ENCODE peak calls at places on chromosomes 11 and 22, in ten cellular contexts. U, V, D, Z, B, Q, O, A, M and G are unnamed samples.

GRCh38 chr11:128506999-128507591 is 80.3 kb downstream of the ETS1 start:
- DNase-seq in U (no peak), V (peak), D (peak), Z (no peak), B (no peak), Q (peak), O (peak), A (peak), M (peak), G (peak)

GRCh38 chr22:31748490-31748889 is 1.4 kb downstream of the PRR14L start:
- DNase-seq in U (no peak), V (no peak), D (no peak), Z (no peak), B (no peak), Q (no peak), O (no peak), A (no peak), M (no peak), G (no peak)

GRCh38 chr22:41315586-41315985 is 14.3 kb downstream of the ZC3H7B start:
- DNase-seq in U (no peak), V (no peak), D (no peak), Z (no peak), B (no peak), Q (no peak), O (no peak), A (no peak), M (no peak), G (no peak)

GRCh38 chr22:43098356-43098755 is 9.2 kb upstream of the TTLL1 start:
- DNase-seq in U (no peak), V (no peak), D (no peak), Z (no peak), B (no peak), Q (no peak), O (no peak), A (no peak), M (no peak), G (no peak)

GRCh38 chr11:64742940-64743590 is 877 bp downstream of the RASGRP2 start:
- DNase-seq in U (peak), V (peak), D (no peak), Z (peak), B (peak), Q (peak), O (no peak), A (peak), M (peak), G (peak)

GRCh38 chr11:32056445-32056844 is 34.4 kb upstream of the RCN1 start:
- DNase-seq in U (no peak), V (no peak), D (no peak), Z (no peak), B (no peak), Q (peak), O (no peak), A (no peak), M (no peak), G (no peak)

GRCh38 chr11:2257023-2257700 is 13.2 kb downstream of the ASCL2 start:
- DNase-seq in U (no peak), V (peak), D (no peak), Z (no peak), B (no peak), Q (no peak), O (no peak), A (peak), M (no peak), G (peak)

GRCh38 chr11:12625438-12626071 is 48.7 kb upstream of the TEAD1 start:
- DNase-seq in U (no peak), V (no peak), D (no peak), Z (no peak), B (no peak), Q (peak), O (no peak), A (no peak), M (no peak), G (no peak)

GRCh38 chr11:88689548-88690240 is 352.2 kb upstream of the CTSC start:
- DNase-seq in U (no peak), V (peak), D (no peak), Z (no peak), B (no peak), Q (no peak), O (no peak), A (no peak), M (peak), G (no peak)

GRCh38 chr11:117815262-117815803 is 9.2 kb downstream of the FXYD2 start:
- DNase-seq in U (no peak), V (peak), D (no peak), Z (peak), B (peak), Q (no peak), O (no peak), A (no peak), M (no peak), G (no peak)

GRCh38 chr22:38051900-38052862 is 5.0 kb upstream of the PICK1 start:
- DNase-seq in U (peak), V (peak), D (peak), Z (peak), B (peak), Q (peak), O (no peak), A (peak), M (peak), G (peak)

GRCh38 chr11:61700221-61700620 is 20.0 kb downstream of the DAGLA start:
- DNase-seq in U (no peak), V (peak), D (no peak), Z (no peak), B (no peak), Q (peak), O (no peak), A (no peak), M (no peak), G (peak)

GRCh38 chr11:101915811-101916291 is 471 bp downstream of the ANGPTL5 start:
- DNase-seq in U (no peak), V (no peak), D (no peak), Z (no peak), B (no peak), Q (peak), O (no peak), A (no peak), M (no peak), G (no peak)

GRCh38 chr11:15035283-15035682 is 38.1 kb upstream of the CALCB start:
- DNase-seq in U (peak), V (peak), D (no peak), Z (no peak), B (no peak), Q (no peak), O (no peak), A (no peak), M (no peak), G (no peak)

GRCh38 chr22:47162865-47163264 is 400.4 kb downstream of the TBC1D22A start:
- DNase-seq in U (no peak), V (peak), D (no peak), Z (no peak), B (no peak), Q (no peak), O (no peak), A (no peak), M (peak), G (no peak)

GRCh38 chr22:29704528-29705285 is 15.1 kb upstream of the CABP7 start:
- DNase-seq in U (no peak), V (no peak), D (peak), Z (no peak), B (no peak), Q (peak), O (no peak), A (no peak), M (no peak), G (no peak)

GRCh38 chr11:73851046-73851764 is 25.4 kb downstream of the COA4 start:
- DNase-seq in U (no peak), V (no peak), D (no peak), Z (no peak), B (no peak), Q (no peak), O (no peak), A (no peak), M (no peak), G (no peak)

GRCh38 chr22:33837806-33838205 is 82.5 kb downstream of the LARGE1 start:
- DNase-seq in U (no peak), V (no peak), D (no peak), Z (no peak), B (no peak), Q (no peak), O (no peak), A (no peak), M (no peak), G (no peak)

GRCh38 chr22:37260939-37261338 is 16.9 kb upstream of the RAC2 start:
- DNase-seq in U (peak), V (peak), D (no peak), Z (peak), B (no peak), Q (peak), O (no peak), A (no peak), M (peak), G (no peak)

GRCh38 chr11:19091366-19091765 is 25.6 kb upstream of the ZDHHC13 start:
- DNase-seq in U (no peak), V (no peak), D (no peak), Z (no peak), B (no peak), Q (peak), O (no peak), A (no peak), M (no peak), G (no peak)

GRCh38 chr11:67119577-67120391 is 721 bp downstream of the KDM2A start:
- DNase-seq in U (peak), V (peak), D (no peak), Z (no peak), B (no peak), Q (no peak), O (no peak), A (no peak), M (no peak), G (no peak)

GRCh38 chr22:35866646-35867045 is 149.0 kb downstream of the APOL5 start:
- DNase-seq in U (no peak), V (no peak), D (no peak), Z (no peak), B (no peak), Q (peak), O (no peak), A (no peak), M (no peak), G (no peak)

GRCh38 chr22:45507798-45508197 is 5.1 kb downstream of the FBLN1 start:
- DNase-seq in U (no peak), V (no peak), D (no peak), Z (no peak), B (no peak), Q (no peak), O (no peak), A (no peak), M (no peak), G (no peak)